ENCODE peak calls at places on chromosomes 2 and 18, in nine cellular contexts. N, U, O, T, H, D, V, E and J are unnamed samples.
A peak's percentile ranks its signal among the peaks of the same experiment; 100 is the strongest.

GRCh38 chr2:54676656-54677055 is 46.8 kb upstream of the EML6 start:
- DNase-seq in U (no peak), O (no peak), T (no peak), V (no peak), N (peak; percentile 22), E (no peak), D (no peak), H (no peak), J (no peak)

GRCh38 chr2:36376319-36376765 is 20.8 kb downstream of the CRIM1 start:
- DNase-seq in T (no peak), E (peak; percentile 72), U (no peak), D (no peak), N (peak; percentile 63), H (peak; percentile 80), V (peak; percentile 56), O (peak; percentile 82), J (peak; percentile 23)

GRCh38 chr2:113173563-113174368 is at the start of gene PSD4:
- DNase-seq in O (peak; percentile 74), U (no peak), D (peak; percentile 88), T (no peak), E (no peak), H (no peak), N (no peak), V (peak; percentile 69), J (no peak)

GRCh38 chr18:13726972-13727331 is 479 bp downstream of the RNMT start:
- DNase-seq in O (peak; percentile 84), U (peak; percentile 3), E (peak; percentile 5), N (peak; percentile 71), H (peak; percentile 37), D (peak; percentile 85), V (peak; percentile 47), T (no peak), J (no peak)

GRCh38 chr2:25041307-25041927 is 459 bp upstream of the EFR3B start:
- DNase-seq in E (peak; percentile 62), T (peak; percentile 50), H (peak; percentile 22), O (peak; percentile 76), V (peak; percentile 32), D (peak; percentile 84), U (peak; percentile 41), N (peak; percentile 51), J (peak; percentile 77)

GRCh38 chr2:173574713-173575112 is 220.0 kb downstream of the CDCA7 start:
- DNase-seq in V (peak; percentile 84), E (no peak), O (no peak), T (no peak), U (no peak), H (no peak), D (no peak), N (peak; percentile 57), J (no peak)

GRCh38 chr2:63755980-63756379 is 85.7 kb upstream of the UGP2 start:
- DNase-seq in T (no peak), H (no peak), N (peak; percentile 40), O (no peak), D (no peak), V (peak; percentile 13), U (no peak), E (no peak), J (no peak)

GRCh38 chr2:217162533-217162932 is 302.7 kb upstream of the TNP1 start:
- DNase-seq in T (peak; percentile 43), N (peak; percentile 98), V (peak; percentile 97), O (no peak), E (peak; percentile 67), H (no peak), D (no peak), U (peak; percentile 32), J (peak; percentile 16)

GRCh38 chr2:45964226-45964841 is 312.9 kb downstream of the PRKCE start:
- DNase-seq in N (peak; percentile 67), O (peak; percentile 77), T (peak; percentile 97), V (peak; percentile 99), D (peak; percentile 85), U (peak; percentile 77), E (peak; percentile 95), H (peak; percentile 43), J (peak; percentile 90)

GRCh38 chr2:232230557-232230956 is 148.0 kb upstream of the ALPP start:
- DNase-seq in E (no peak), H (no peak), O (no peak), V (peak; percentile 18), N (peak; percentile 15), D (no peak), T (peak; percentile 3), U (peak; percentile 5), J (no peak)

GRCh38 chr18:63553117-63553516 is 10.9 kb downstream of the SERPINB12 start:
- DNase-seq in V (peak; percentile 62), U (no peak), T (peak; percentile 15), N (peak; percentile 73), O (no peak), H (peak; percentile 12), E (no peak), D (no peak), J (no peak)

GRCh38 chr2:217906787-217907186 is 96.0 kb downstream of the TNS1 start:
- DNase-seq in U (no peak), N (no peak), E (no peak), T (no peak), V (no peak), H (no peak), D (peak; percentile 80), O (peak; percentile 66), J (no peak)

GRCh38 chr2:176192351-176192750 is 3.9 kb downstream of the HOXD1 start:
- DNase-seq in H (no peak), E (no peak), O (no peak), D (no peak), T (no peak), V (no peak), U (no peak), N (no peak), J (no peak)

GRCh38 chr2:240140511-240140910 is at the start of gene OTOS:
- DNase-seq in U (no peak), O (peak; percentile 30), V (no peak), D (no peak), H (no peak), N (no peak), T (no peak), E (no peak), J (peak; percentile 96)

GRCh38 chr2:37573406-37573805 is 98.0 kb downstream of the CDC42EP3 start:
- DNase-seq in O (no peak), E (no peak), D (no peak), U (no peak), N (peak; percentile 72), H (no peak), T (no peak), V (no peak), J (no peak)

GRCh38 chr18:9055185-9055584 is 47.3 kb upstream of the NDUFV2 start:
- DNase-seq in U (peak; percentile 12), E (peak; percentile 44), N (peak; percentile 86), D (no peak), T (peak; percentile 40), O (no peak), H (no peak), V (peak; percentile 77), J (no peak)

GRCh38 chr2:111522231-111522768 is 361.7 kb downstream of the ANAPC1 start:
- DNase-seq in D (no peak), N (peak; percentile 92), U (no peak), H (no peak), E (no peak), T (no peak), V (no peak), O (no peak), J (no peak)

GRCh38 chr2:152827944-152828343 is 109.5 kb downstream of the ARL6IP6 start:
- DNase-seq in T (no peak), H (no peak), O (no peak), N (no peak), E (no peak), D (no peak), V (no peak), U (no peak), J (no peak)

GRCh38 chr2:110869472-110870446 is 137.4 kb downstream of the ACOXL start:
- DNase-seq in H (no peak), O (no peak), E (peak; percentile 32), V (peak; percentile 91), U (no peak), N (peak; percentile 25), T (peak; percentile 27), D (no peak), J (peak; percentile 35)